ENCODE peak calls at places on chromosomes 12 and 14, in four cellular contexts. P is DND-41, L is HepG2, V is PC-3. W is an unnamed sample.

GRCh38 chr12:93145086-93145485 is 216.0 kb upstream of the EEA1 start:
- DNase-seq in P (no peak), L (no peak), V (peak), W (no peak)

GRCh38 chr14:100076133-100076532 is 10.9 kb downstream of the EVL start:
- DNase-seq in P (peak), L (peak), V (peak), W (no peak)

GRCh38 chr12:53231859-53232640 is at the start of gene RARG:
- DNase-seq in P (peak), L (no peak), V (peak), W (peak)

GRCh38 chr14:29663281-29663801 is 264.3 kb downstream of the PRKD1 start:
- DNase-seq in P (no peak), L (no peak), V (no peak), W (no peak)

GRCh38 chr12:45299132-45299692 is 83.3 kb downstream of the ANO6 start:
- DNase-seq in P (no peak), L (no peak), V (peak), W (no peak)

GRCh38 chr12:16555630-16556029 is 50.3 kb downstream of the LMO3 start:
- DNase-seq in P (no peak), L (no peak), V (no peak), W (no peak)

GRCh38 chr14:54696998-54697397 is 130.1 kb downstream of the SAMD4A start:
- DNase-seq in P (no peak), L (no peak), V (no peak), W (no peak)

GRCh38 chr12:110796952-110797351 is 49.8 kb upstream of the CCDC63 start:
- DNase-seq in P (no peak), L (no peak), V (peak), W (no peak)

GRCh38 chr14:25411933-25412757 is 362.2 kb upstream of the STXBP6 start:
- DNase-seq in P (no peak), L (no peak), V (peak), W (no peak)

GRCh38 chr14:64763801-64764511 is 59.7 kb downstream of the PLEKHG3 start:
- DNase-seq in P (no peak), L (no peak), V (peak), W (no peak)

GRCh38 chr12:114681149-114681849 is 2.7 kb downstream of the TBX3 start:
- DNase-seq in P (no peak), L (no peak), V (peak), W (no peak)

GRCh38 chr12:103627189-103627855 is 40.2 kb downstream of the STAB2 start:
- DNase-seq in P (no peak), L (no peak), V (no peak), W (no peak)

GRCh38 chr14:91354221-91354916 is 63.3 kb downstream of the CCDC88C start:
- DNase-seq in P (no peak), L (no peak), V (no peak), W (no peak)

GRCh38 chr14:68427550-68427890 is 365.3 kb downstream of the ZFP36L1 start:
- DNase-seq in P (no peak), L (peak), V (peak), W (no peak)

GRCh38 chr12:59972941-59973340 is 377.1 kb downstream of the SLC16A7 start:
- DNase-seq in P (no peak), L (peak), V (peak), W (no peak)

GRCh38 chr12:28010036-28010435 is 37.5 kb upstream of the PTHLH start:
- DNase-seq in P (no peak), L (no peak), V (no peak), W (no peak)

GRCh38 chr14:83290447-83290846 is 1756.8 kb upstream of the SEL1L start:
- DNase-seq in P (no peak), L (no peak), V (no peak), W (no peak)

GRCh38 chr12:124395986-124396385 is 101.1 kb downstream of the RFLNA start:
- DNase-seq in P (no peak), L (no peak), V (peak), W (no peak)

GRCh38 chr12:111444706-111445310 is 39.1 kb downstream of the SH2B3 start:
- DNase-seq in P (peak), L (no peak), V (no peak), W (peak)

GRCh38 chr14:101444116-101444515 is 117.2 kb upstream of the DIO3 start:
- DNase-seq in P (no peak), L (no peak), V (peak), W (no peak)

GRCh38 chr12:3523728-3524127 is 32.7 kb downstream of the PRMT8 start:
- DNase-seq in P (no peak), L (peak), V (peak), W (peak)

GRCh38 chr12:2113501-2113912 is 60.7 kb downstream of the CACNA1C start:
- DNase-seq in P (no peak), L (no peak), V (no peak), W (no peak)

GRCh38 chr12:82870825-82871377 is 184.2 kb downstream of the TMTC2 start:
- DNase-seq in P (no peak), L (no peak), V (no peak), W (no peak)

GRCh38 chr14:88430976-88431375 is 45.5 kb downstream of the SPATA7 start:
- DNase-seq in P (no peak), L (no peak), V (no peak), W (no peak)

GRCh38 chr12:6067152-6067916 is 57.1 kb downstream of the VWF start:
- DNase-seq in P (no peak), L (peak), V (peak), W (no peak)

GRCh38 chr14:68176687-68177086 is 357.1 kb downstream of the RAD51B start:
- DNase-seq in P (no peak), L (no peak), V (no peak), W (no peak)

GRCh38 chr12:45557020-45557419 is 172.5 kb upstream of the ARID2 start:
- DNase-seq in P (no peak), L (no peak), V (no peak), W (no peak)

GRCh38 chr14:91280129-91280528 is 35.6 kb upstream of the GPR68 start:
- DNase-seq in P (no peak), L (no peak), V (no peak), W (no peak)

GRCh38 chr12:10160659-10161386 is 11.1 kb downstream of the OLR1 start:
- DNase-seq in P (no peak), L (no peak), V (no peak), W (no peak)

GRCh38 chr12:123094349-123095073 is 56.4 kb downstream of the PITPNM2 start:
- DNase-seq in P (no peak), L (peak), V (peak), W (peak)

GRCh38 chr12:58668233-58668632 is 252.1 kb downstream of the LRIG3 start:
- DNase-seq in P (no peak), L (no peak), V (no peak), W (no peak)

GRCh38 chr14:76613616-76614015 is 147.7 kb upstream of the VASH1 start:
- DNase-seq in P (no peak), L (no peak), V (no peak), W (no peak)

GRCh38 chr14:104293851-104294627 is 155.7 kb downstream of the KIF26A start:
- DNase-seq in P (no peak), L (no peak), V (peak), W (peak)
- TF ChIP-seq CTCF in P (peak), L (peak), V (peak), W (peak)

DNA sequence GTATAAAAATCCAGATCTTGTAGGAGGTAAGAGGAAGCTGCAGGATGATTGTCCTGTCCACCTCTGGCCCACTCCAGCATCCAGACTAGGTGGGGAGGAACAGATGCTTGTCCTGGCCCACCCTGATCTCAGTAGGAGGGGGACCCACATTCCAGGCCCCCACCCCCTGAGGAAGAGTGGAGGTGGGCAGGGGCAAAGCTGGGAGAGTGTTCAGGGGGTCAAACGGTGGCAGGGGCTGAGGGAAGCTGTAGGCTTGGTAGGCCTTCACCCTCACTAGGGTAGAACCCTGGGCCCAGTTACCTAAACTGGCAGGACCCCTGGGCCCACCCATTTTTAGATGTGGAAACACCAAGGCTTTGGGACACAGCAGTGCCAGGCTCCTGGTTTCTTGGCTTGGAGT is 4.1 kb downstream of the SLC48A1 start:
- DNase-seq in P (no peak), L (no peak), V (no peak), W (no peak)
- H3K9ac ChIP-seq in P (no peak), L (no peak), V (no peak), W (no peak)

GRCh38 chr12:116880213-116880816 is 926 bp downstream of the HRK start:
- DNase-seq in P (no peak), L (no peak), V (no peak), W (no peak)

GRCh38 chr12:116880817-116881324 is 370 bp downstream of the HRK start:
- DNase-seq in P (no peak), L (peak), V (peak), W (peak)

GRCh38 chr12:116881325-116881866 is at the start of gene HRK:
- DNase-seq in P (no peak), L (no peak), V (no peak), W (no peak)

GRCh38 chr12:116881867-116882507 is 746 bp upstream of the HRK start:
- DNase-seq in P (no peak), L (no peak), V (no peak), W (no peak)

GRCh38 chr12:116882742-116883141 is 1.5 kb upstream of the HRK start:
- DNase-seq in P (no peak), L (no peak), V (peak), W (no peak)
- TF ChIP-seq CTCF in P (no peak), L (peak), V (peak), W (no peak)

GRCh38 chr14:41785696-41786095 is 179.0 kb downstream of the LRFN5 start:
- DNase-seq in P (no peak), L (peak), V (peak), W (no peak)
- H3K9ac ChIP-seq in P (no peak), L (no peak), V (no peak), W (no peak)

GRCh38 chr12:1104088-1104800 is 113.2 kb downstream of the ERC1 start:
- DNase-seq in P (no peak), L (no peak), V (no peak), W (no peak)
- TF ChIP-seq CTCF in P (no peak), L (no peak), V (no peak), W (no peak)

DNA sequence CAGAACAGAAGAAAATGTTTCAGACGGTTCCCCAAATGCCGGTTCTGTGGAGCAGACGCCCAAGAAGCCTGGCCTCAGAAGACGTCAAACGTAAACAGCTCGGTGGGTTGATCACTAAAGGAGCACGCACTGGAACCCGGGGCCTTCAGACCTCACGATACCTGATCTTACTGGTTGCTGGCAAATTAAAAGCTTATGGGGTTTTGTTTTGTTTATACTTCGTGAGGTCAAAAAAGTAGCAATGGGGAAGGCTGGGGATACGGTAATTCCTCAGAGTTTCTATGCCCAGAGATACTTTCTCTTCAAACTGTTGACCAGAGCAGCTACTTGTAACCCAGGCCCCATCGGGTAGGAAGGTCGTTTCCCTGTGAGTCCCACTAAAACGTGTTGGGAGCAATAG is 1.7 kb downstream of the CDKN1B start:
- DNase-seq in P (peak), L (no peak), V (peak), W (no peak)
- H3K9ac ChIP-seq in P (peak), L (peak), V (peak), W (peak)

GRCh38 chr12:26921886-26922285 is 15.9 kb downstream of the INTS13 start:
- DNase-seq in P (no peak), L (no peak), V (no peak), W (no peak)

GRCh38 chr12:26919216-26919555 is 18.6 kb downstream of the INTS13 start:
- DNase-seq in P (no peak), L (no peak), V (no peak), W (no peak)

GRCh38 chr12:26918321-26919215 is 19.2 kb downstream of the INTS13 start:
- DNase-seq in P (no peak), L (no peak), V (no peak), W (no peak)
- TF ChIP-seq CTCF in P (no peak), L (peak), V (peak), W (no peak)

W was measured in colonic mucosa.